ENCODE peak calls at places on chromosomes 6 and 20, in seven cellular contexts. O is SK-N-SH, F is HCT116, H is H1, A is HepG2, G is GM12878, I is K562. Z is an unnamed sample.

GRCh38 chr6:37694259-37694658 is 3.4 kb downstream of the MDGA1 start:
- DNase-seq in F (no peak), I (no peak), G (no peak), H (no peak), O (no peak), A (no peak), Z (no peak)

GRCh38 chr6:40957616-40958492 is 81.2 kb downstream of the UNC5CL start:
- DNase-seq in A (peak; percentile 88), H (no peak), I (no peak), F (peak; percentile 24), G (no peak), O (no peak), Z (no peak)

GRCh38 chr6:28940859-28941680 is 17.3 kb upstream of the TRIM27 start:
- DNase-seq in O (no peak), F (peak; percentile 79), I (peak; percentile 62), H (peak; percentile 86), G (peak; percentile 93), A (peak; percentile 89), Z (peak; percentile 87)

GRCh38 chr6:4714961-4715501 is 61.2 kb upstream of the CDYL start:
- DNase-seq in H (peak; percentile 20), A (no peak), O (no peak), G (no peak), F (no peak), I (no peak), Z (no peak)

GRCh38 chr20:20461526-20461925 is 93.6 kb downstream of the INSM1 start:
- DNase-seq in I (no peak), G (no peak), F (no peak), A (no peak), O (no peak), H (no peak), Z (no peak)

GRCh38 chr6:52540286-52540902 is 36.5 kb downstream of the TRAM2 start:
- DNase-seq in A (no peak), O (no peak), F (no peak), I (no peak), G (no peak), H (no peak), Z (no peak)

GRCh38 chr6:159169557-159170332 is 545 bp downstream of the FNDC1 start:
- DNase-seq in G (no peak), F (no peak), O (peak; percentile 47), A (no peak), I (no peak), H (peak; percentile 74), Z (no peak)

GRCh38 chr6:15109338-15110090 is 136.4 kb upstream of the JARID2 start:
- DNase-seq in A (no peak), I (no peak), O (no peak), G (no peak), H (no peak), F (no peak), Z (no peak)

GRCh38 chr6:3393796-3394195 is 63.1 kb downstream of the SLC22A23 start:
- DNase-seq in F (no peak), O (no peak), G (no peak), A (no peak), H (no peak), I (no peak), Z (no peak)

GRCh38 chr6:166786704-166787293 is 159.7 kb upstream of the RPS6KA2 start:
- DNase-seq in F (peak; percentile 62), H (no peak), O (peak; percentile 78), I (peak; percentile 62), G (peak; percentile 21), A (peak; percentile 81), Z (peak; percentile 77)

GRCh38 chr6:148179786-148180185 is 162.9 kb upstream of the SASH1 start:
- DNase-seq in O (no peak), G (no peak), A (no peak), H (peak; percentile 57), I (peak; percentile 29), F (peak; percentile 10), Z (peak; percentile 37)

GRCh38 chr6:119261944-119262284 is 87.6 kb downstream of the MAN1A1 start:
- DNase-seq in G (no peak), O (no peak), A (peak; percentile 72), H (no peak), I (no peak), F (no peak), Z (no peak)

GRCh38 chr6:39314273-39314790 is at the start of gene KCNK17:
- DNase-seq in O (peak; percentile 49), H (no peak), I (no peak), G (no peak), F (no peak), A (no peak), Z (no peak)

GRCh38 chr6:56833873-56834272 is 121.0 kb upstream of the BEND6 start:
- DNase-seq in A (no peak), I (no peak), O (no peak), H (no peak), F (no peak), G (no peak), Z (no peak)

GRCh38 chr20:58710481-58711265 is 18.1 kb downstream of the NPEPL1 start:
- DNase-seq in F (no peak), O (peak; percentile 14), A (no peak), I (no peak), G (no peak), H (peak; percentile 43), Z (no peak)

GRCh38 chr6:113695506-113695905 is 161.6 kb upstream of the MARCKS start:
- DNase-seq in H (no peak), O (no peak), G (no peak), F (no peak), I (no peak), A (peak; percentile 24), Z (no peak)

GRCh38 chr20:39886650-39887190 is 802.3 kb downstream of the MAFB start:
- DNase-seq in O (no peak), I (no peak), H (no peak), F (no peak), A (no peak), G (no peak), Z (no peak)

GRCh38 chr6:145051661-145052060 is 683.7 kb downstream of the EPM2A start:
- DNase-seq in G (no peak), H (no peak), A (no peak), I (no peak), O (no peak), F (no peak), Z (no peak)

GRCh38 chr6:47308674-47309325 is 905 bp downstream of the TNFRSF21 start:
- DNase-seq in F (no peak), G (no peak), O (peak; percentile 71), H (peak; percentile 77), A (no peak), I (peak; percentile 31), Z (peak; percentile 51)

GRCh38 chr6:142429195-142429594 is 127.4 kb downstream of the ADGRG6 start:
- DNase-seq in G (no peak), O (no peak), I (no peak), F (no peak), H (no peak), A (no peak), Z (no peak)

GRCh38 chr6:15304337-15305078 is 58.6 kb downstream of the JARID2 start:
- DNase-seq in O (no peak), G (no peak), I (peak; percentile 67), H (peak; percentile 45), A (no peak), F (no peak), Z (no peak)

GRCh38 chr20:16004108-16004854 is 569.0 kb downstream of the KIF16B start:
- DNase-seq in H (no peak), F (no peak), G (no peak), O (no peak), I (no peak), A (no peak), Z (no peak)

GRCh38 chr6:142155895-142156757 is 9.1 kb downstream of the VTA1 start:
- DNase-seq in H (no peak), G (no peak), A (peak; percentile 30), F (peak; percentile 2), I (peak; percentile 35), O (peak; percentile 10), Z (peak; percentile 20)

GRCh38 chr6:150006961-150007464 is 18.3 kb downstream of the RAET1L start:
- DNase-seq in I (peak; percentile 67), A (no peak), F (no peak), H (peak; percentile 55), O (peak; percentile 61), G (no peak), Z (no peak)
- TF ChIP-seq JUND in I (no peak), A (no peak), F (no peak), H (no peak), O (no peak), G (no peak), Z (no peak)

DNA sequence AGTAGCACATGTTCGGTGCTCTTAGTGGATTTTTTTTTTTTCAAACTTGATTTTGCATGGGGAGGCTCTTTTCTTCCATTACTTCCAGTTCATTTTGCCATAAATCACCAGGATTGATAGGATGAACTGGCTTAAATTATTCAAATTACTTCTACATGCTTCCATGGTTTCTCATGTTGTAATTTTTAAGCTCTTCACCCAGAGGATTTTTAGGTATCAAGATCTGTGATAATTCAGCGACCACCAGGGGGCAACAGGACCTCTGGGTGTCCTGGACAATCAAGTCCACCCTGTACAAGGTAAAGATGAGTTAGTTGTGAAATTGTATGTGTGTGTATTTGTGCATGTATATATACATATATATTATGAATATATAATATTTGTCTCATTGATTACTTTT is 4.2 kb upstream of the EPHA7 start:
- DNase-seq in A (peak; percentile 62), G (no peak), I (no peak), H (peak; percentile 58), F (peak; percentile 8), O (peak; percentile 31), Z (no peak)
- TF ChIP-seq JUND in A (no peak), G (no peak), I (no peak), H (no peak), F (no peak), O (no peak), Z (no peak)

DNA sequence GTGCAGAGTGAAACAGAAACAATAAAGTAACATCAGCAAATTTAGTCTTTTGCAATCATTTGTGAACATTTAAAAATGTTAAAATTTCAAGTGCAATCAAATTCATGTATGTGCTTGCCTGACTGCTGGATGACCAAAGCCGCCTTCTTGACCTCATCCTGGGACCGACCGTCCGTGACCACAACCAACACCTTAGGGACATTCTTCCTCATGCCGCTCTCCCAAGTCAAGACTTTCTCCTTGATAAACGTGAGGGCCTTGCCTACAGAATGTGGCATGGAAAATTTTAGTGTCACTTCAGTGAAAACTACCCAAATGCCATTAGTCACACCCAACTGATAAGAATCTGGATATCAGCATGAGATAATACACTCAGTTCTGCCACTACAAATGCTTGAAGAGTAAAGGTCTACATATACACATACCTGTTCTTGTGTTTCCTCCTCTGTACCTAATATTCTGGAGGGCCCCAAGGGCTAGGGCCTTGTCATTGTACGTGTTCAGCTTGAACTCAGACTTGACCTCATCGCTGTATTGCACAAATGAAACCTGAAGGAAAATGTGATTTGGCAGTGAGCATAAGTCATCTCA is 86.8 kb downstream of the COL12A1 start:
- DNase-seq in O (no peak), H (no peak), I (no peak), G (no peak), F (peak; percentile 1), A (no peak), Z (no peak)
- TF ChIP-seq JUND in O (no peak), H (no peak), I (no peak), G (no peak), F (no peak), A (no peak), Z (no peak)

DNA sequence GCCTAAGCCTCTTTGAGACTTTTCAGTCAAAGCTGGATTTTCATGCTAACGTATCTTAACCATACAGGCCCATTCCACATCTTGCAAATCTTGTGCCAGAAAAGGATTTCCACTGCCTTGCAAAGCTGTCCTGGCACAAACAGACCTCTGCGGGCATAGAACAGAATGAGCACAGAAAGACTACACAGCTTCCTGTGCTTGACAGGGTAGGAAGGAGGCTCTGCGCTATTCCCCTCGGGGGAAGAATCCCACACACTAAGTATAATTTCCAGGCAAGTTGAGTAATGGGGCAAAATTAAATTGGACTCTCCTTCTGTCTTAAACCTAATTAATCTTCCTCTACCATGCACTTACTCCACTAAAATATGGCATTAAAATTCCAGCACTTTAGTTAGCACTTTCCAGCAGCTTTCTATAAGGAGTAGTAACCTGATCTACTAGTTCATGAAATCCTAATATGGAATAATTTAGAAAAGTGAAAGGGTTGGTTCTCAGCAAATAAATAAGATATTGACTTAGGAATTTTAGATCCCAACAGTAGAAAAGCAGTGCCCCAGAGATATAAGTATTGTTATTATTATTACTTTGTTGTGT is 532.1 kb upstream of the JAG1 start:
- DNase-seq in I (no peak), A (no peak), G (no peak), O (no peak), H (no peak), F (no peak), Z (no peak)
- TF ChIP-seq JUND in I (no peak), A (no peak), G (no peak), O (no peak), H (no peak), F (no peak), Z (no peak)

Z was measured in T47D.